ENCODE peak calls at places on chromosomes 7 and 10, in eight cellular contexts. One of them, this sample, is unnamed.

GRCh38 chr7:7265057-7265456 is 82.7 kb downstream of the C1GALT1 start:
- DNase-seq in IMR-90: peak; percentile 1
- DNase-seq in heart left ventricle: no peak
- DNase-seq in HFF-Myc: no peak
- DNase-seq in cardiac fibroblast: peak; percentile 59
- DNase-seq in choroid plexus epithelial cell: peak; percentile 46
- DNase-seq in body of pancreas: no peak
- DNase-seq in cardiac muscle cell: no peak
- DNase-seq in this sample: peak; percentile 62

GRCh38 chr7:4020086-4020485 is 662.0 kb upstream of the FOXK1 start:
- DNase-seq in cardiac fibroblast: no peak
- DNase-seq in body of pancreas: no peak
- DNase-seq in heart left ventricle: no peak
- DNase-seq in HFF-Myc: no peak
- DNase-seq in cardiac muscle cell: no peak
- DNase-seq in IMR-90: no peak
- DNase-seq in choroid plexus epithelial cell: no peak
- DNase-seq in this sample: no peak

GRCh38 chr10:97852277-97852676 is 2.6 kb downstream of the GOLGA7B start:
- DNase-seq in cardiac fibroblast: no peak
- DNase-seq in IMR-90: no peak
- DNase-seq in cardiac muscle cell: no peak
- DNase-seq in body of pancreas: no peak
- DNase-seq in choroid plexus epithelial cell: no peak
- DNase-seq in HFF-Myc: no peak
- DNase-seq in heart left ventricle: no peak
- DNase-seq in this sample: no peak

GRCh38 chr7:137142376-137142775 is 201.2 kb downstream of the PTN start:
- DNase-seq in body of pancreas: no peak
- DNase-seq in IMR-90: peak; percentile 58
- DNase-seq in choroid plexus epithelial cell: no peak
- DNase-seq in cardiac fibroblast: peak; percentile 40
- DNase-seq in cardiac muscle cell: no peak
- DNase-seq in heart left ventricle: no peak
- DNase-seq in HFF-Myc: no peak
- DNase-seq in this sample: peak; percentile 42

GRCh38 chr10:73586583-73586984 is 4.6 kb downstream of the USP54 start:
- DNase-seq in heart left ventricle: no peak
- DNase-seq in cardiac muscle cell: no peak
- DNase-seq in body of pancreas: peak; percentile 54
- DNase-seq in choroid plexus epithelial cell: peak; percentile 88
- DNase-seq in IMR-90: peak; percentile 84
- DNase-seq in cardiac fibroblast: peak; percentile 80
- DNase-seq in HFF-Myc: no peak
- DNase-seq in this sample: peak; percentile 73

GRCh38 chr7:146359181-146359580 is 242.6 kb downstream of the CNTNAP2 start:
- DNase-seq in IMR-90: no peak
- DNase-seq in choroid plexus epithelial cell: peak; percentile 68
- DNase-seq in cardiac muscle cell: no peak
- DNase-seq in cardiac fibroblast: no peak
- DNase-seq in heart left ventricle: no peak
- DNase-seq in HFF-Myc: no peak
- DNase-seq in body of pancreas: no peak
- DNase-seq in this sample: no peak

GRCh38 chr10:13373644-13374043 is 25.6 kb upstream of the SEPHS1 start:
- DNase-seq in choroid plexus epithelial cell: no peak
- DNase-seq in HFF-Myc: no peak
- DNase-seq in IMR-90: no peak
- DNase-seq in heart left ventricle: no peak
- DNase-seq in cardiac muscle cell: no peak
- DNase-seq in cardiac fibroblast: no peak
- DNase-seq in body of pancreas: no peak
- DNase-seq in this sample: no peak

GRCh38 chr10:116043304-116043703 is 229.7 kb downstream of the GFRA1 start:
- DNase-seq in cardiac muscle cell: no peak
- DNase-seq in HFF-Myc: no peak
- DNase-seq in choroid plexus epithelial cell: no peak
- DNase-seq in heart left ventricle: no peak
- DNase-seq in body of pancreas: no peak
- DNase-seq in cardiac fibroblast: no peak
- DNase-seq in IMR-90: no peak
- DNase-seq in this sample: no peak

GRCh38 chr7:10939237-10939910 is 34.3 kb upstream of the PHF14 start:
- DNase-seq in HFF-Myc: no peak
- DNase-seq in heart left ventricle: peak; percentile 10
- DNase-seq in cardiac muscle cell: no peak
- DNase-seq in choroid plexus epithelial cell: peak; percentile 12
- DNase-seq in IMR-90: no peak
- DNase-seq in cardiac fibroblast: no peak
- DNase-seq in body of pancreas: no peak
- DNase-seq in this sample: peak; percentile 2

GRCh38 chr10:119500796-119501195 is 41.7 kb downstream of the RGS10 start:
- DNase-seq in choroid plexus epithelial cell: no peak
- DNase-seq in body of pancreas: no peak
- DNase-seq in cardiac muscle cell: no peak
- DNase-seq in IMR-90: no peak
- DNase-seq in HFF-Myc: no peak
- DNase-seq in cardiac fibroblast: no peak
- DNase-seq in heart left ventricle: no peak
- DNase-seq in this sample: no peak

GRCh38 chr7:81138850-81139249 is 220.0 kb upstream of the SEMA3C start:
- DNase-seq in body of pancreas: no peak
- DNase-seq in heart left ventricle: no peak
- DNase-seq in IMR-90: no peak
- DNase-seq in cardiac muscle cell: no peak
- DNase-seq in cardiac fibroblast: no peak
- DNase-seq in HFF-Myc: no peak
- DNase-seq in choroid plexus epithelial cell: no peak
- DNase-seq in this sample: no peak

GRCh38 chr7:128025380-128025779 is 5.9 kb downstream of the LRRC4 start:
- DNase-seq in IMR-90: peak; percentile 56
- DNase-seq in cardiac muscle cell: no peak
- DNase-seq in body of pancreas: no peak
- DNase-seq in heart left ventricle: no peak
- DNase-seq in cardiac fibroblast: peak; percentile 48
- DNase-seq in choroid plexus epithelial cell: peak; percentile 62
- DNase-seq in HFF-Myc: no peak
- DNase-seq in this sample: peak; percentile 36

GRCh38 chr7:34062826-34063225 is 157.5 kb downstream of the BMPER start:
- DNase-seq in IMR-90: no peak
- DNase-seq in HFF-Myc: no peak
- DNase-seq in heart left ventricle: no peak
- DNase-seq in cardiac fibroblast: no peak
- DNase-seq in choroid plexus epithelial cell: no peak
- DNase-seq in cardiac muscle cell: no peak
- DNase-seq in body of pancreas: no peak
- DNase-seq in this sample: no peak

GRCh38 chr7:70766694-70767093 is 365.2 kb upstream of the GALNT17 start:
- DNase-seq in body of pancreas: no peak
- DNase-seq in cardiac muscle cell: no peak
- DNase-seq in IMR-90: no peak
- DNase-seq in cardiac fibroblast: no peak
- DNase-seq in HFF-Myc: no peak
- DNase-seq in heart left ventricle: no peak
- DNase-seq in choroid plexus epithelial cell: no peak
- DNase-seq in this sample: no peak

GRCh38 chr7:39527951-39528350 is 38.3 kb upstream of the YAE1 start:
- DNase-seq in cardiac fibroblast: peak; percentile 84
- DNase-seq in choroid plexus epithelial cell: peak; percentile 51
- DNase-seq in HFF-Myc: no peak
- DNase-seq in cardiac muscle cell: no peak
- DNase-seq in heart left ventricle: no peak
- DNase-seq in body of pancreas: no peak
- DNase-seq in IMR-90: peak; percentile 10
- DNase-seq in this sample: peak; percentile 67

GRCh38 chr7:45645141-45645969 is 71.2 kb downstream of the ADCY1 start:
- DNase-seq in choroid plexus epithelial cell: no peak
- DNase-seq in IMR-90: no peak
- DNase-seq in cardiac muscle cell: no peak
- DNase-seq in body of pancreas: no peak
- DNase-seq in cardiac fibroblast: no peak
- DNase-seq in HFF-Myc: no peak
- DNase-seq in heart left ventricle: no peak
- DNase-seq in this sample: no peak

GRCh38 chr10:46555713-46556514 is 544 bp downstream of the GPRIN2 start:
- DNase-seq in heart left ventricle: peak; percentile 8
- DNase-seq in IMR-90: no peak
- DNase-seq in HFF-Myc: no peak
- DNase-seq in body of pancreas: peak; percentile 41
- DNase-seq in cardiac fibroblast: no peak
- DNase-seq in cardiac muscle cell: peak; percentile 37
- DNase-seq in choroid plexus epithelial cell: no peak
- DNase-seq in this sample: no peak

GRCh38 chr10:66678521-66678920 is 247.3 kb upstream of the LRRTM3 start:
- DNase-seq in cardiac muscle cell: no peak
- DNase-seq in choroid plexus epithelial cell: peak; percentile 23
- DNase-seq in heart left ventricle: no peak
- DNase-seq in cardiac fibroblast: peak; percentile 82
- DNase-seq in IMR-90: peak; percentile 2
- DNase-seq in body of pancreas: no peak
- DNase-seq in HFF-Myc: no peak
- DNase-seq in this sample: no peak

GRCh38 chr10:129534826-129535225 is 67.8 kb downstream of the MGMT start:
- DNase-seq in body of pancreas: no peak
- DNase-seq in cardiac fibroblast: no peak
- DNase-seq in IMR-90: no peak
- DNase-seq in cardiac muscle cell: no peak
- DNase-seq in HFF-Myc: no peak
- DNase-seq in choroid plexus epithelial cell: no peak
- DNase-seq in heart left ventricle: no peak
- DNase-seq in this sample: no peak

GRCh38 chr7:455110-455928 is 64.3 kb downstream of the PDGFA start:
- DNase-seq in IMR-90: no peak
- DNase-seq in heart left ventricle: peak; percentile 78
- DNase-seq in body of pancreas: peak; percentile 57
- DNase-seq in choroid plexus epithelial cell: no peak
- DNase-seq in cardiac fibroblast: no peak
- DNase-seq in HFF-Myc: no peak
- DNase-seq in cardiac muscle cell: peak; percentile 71
- DNase-seq in this sample: no peak

GRCh38 chr7:130141161-130141857 is 63.9 kb downstream of the TMEM209 start:
- DNase-seq in choroid plexus epithelial cell: peak; percentile 86
- DNase-seq in cardiac muscle cell: peak; percentile 80
- DNase-seq in HFF-Myc: peak; percentile 62
- DNase-seq in body of pancreas: peak; percentile 66
- DNase-seq in cardiac fibroblast: peak; percentile 72
- DNase-seq in IMR-90: peak; percentile 73
- DNase-seq in heart left ventricle: peak; percentile 78
- DNase-seq in this sample: peak; percentile 74

GRCh38 chr7:88885131-88885530 is 89.6 kb upstream of the TEX47 start:
- DNase-seq in IMR-90: no peak
- DNase-seq in body of pancreas: no peak
- DNase-seq in cardiac muscle cell: no peak
- DNase-seq in cardiac fibroblast: no peak
- DNase-seq in heart left ventricle: no peak
- DNase-seq in choroid plexus epithelial cell: no peak
- DNase-seq in HFF-Myc: no peak
- DNase-seq in this sample: no peak

GRCh38 chr7:129401228-129401967 is 32.8 kb upstream of the STRIP2 start:
- DNase-seq in cardiac fibroblast: no peak
- DNase-seq in body of pancreas: no peak
- DNase-seq in choroid plexus epithelial cell: peak; percentile 10
- DNase-seq in heart left ventricle: no peak
- DNase-seq in cardiac muscle cell: no peak
- DNase-seq in HFF-Myc: no peak
- DNase-seq in IMR-90: no peak
- DNase-seq in this sample: no peak

GRCh38 chr10:59312247-59312646 is 50.1 kb downstream of the FAM13C start:
- DNase-seq in body of pancreas: no peak
- DNase-seq in heart left ventricle: no peak
- DNase-seq in cardiac muscle cell: no peak
- DNase-seq in HFF-Myc: no peak
- DNase-seq in choroid plexus epithelial cell: no peak
- DNase-seq in cardiac fibroblast: no peak
- DNase-seq in IMR-90: no peak
- DNase-seq in this sample: no peak

GRCh38 chr10:95260909-95261552 is 29.8 kb downstream of the PDLIM1 start:
- DNase-seq in IMR-90: peak; percentile 62
- DNase-seq in cardiac muscle cell: no peak
- DNase-seq in cardiac fibroblast: peak; percentile 81
- DNase-seq in HFF-Myc: no peak
- DNase-seq in body of pancreas: no peak
- DNase-seq in heart left ventricle: no peak
- DNase-seq in choroid plexus epithelial cell: peak; percentile 51
- DNase-seq in this sample: peak; percentile 64
- TF ChIP-seq CTCF in IMR-90: no peak
- TF ChIP-seq CTCF in cardiac muscle cell: no peak
- TF ChIP-seq CTCF in cardiac fibroblast: no peak
- TF ChIP-seq CTCF in HFF-Myc: no peak
- TF ChIP-seq CTCF in body of pancreas: no peak
- TF ChIP-seq CTCF in heart left ventricle: no peak
- TF ChIP-seq CTCF in choroid plexus epithelial cell: no peak
- TF ChIP-seq CTCF in this sample: no peak

GRCh38 chr10:122022276-122022675 is 33.3 kb downstream of the TACC2 start:
- DNase-seq in choroid plexus epithelial cell: no peak
- DNase-seq in body of pancreas: no peak
- DNase-seq in heart left ventricle: no peak
- DNase-seq in HFF-Myc: no peak
- DNase-seq in cardiac fibroblast: no peak
- DNase-seq in cardiac muscle cell: no peak
- DNase-seq in IMR-90: no peak
- DNase-seq in this sample: no peak
- H3K4me3 ChIP-seq in choroid plexus epithelial cell: no peak overlapping the region
- H3K4me3 ChIP-seq in body of pancreas: no peak overlapping the region
- H3K4me3 ChIP-seq in heart left ventricle: no peak overlapping the region
- H3K4me3 ChIP-seq in HFF-Myc: no peak overlapping the region
- H3K4me3 ChIP-seq in cardiac fibroblast: no peak overlapping the region
- H3K4me3 ChIP-seq in cardiac muscle cell: no peak overlapping the region
- H3K4me3 ChIP-seq in IMR-90: no peak overlapping the region
- H3K4me3 ChIP-seq in this sample: no peak overlapping the region

DNA sequence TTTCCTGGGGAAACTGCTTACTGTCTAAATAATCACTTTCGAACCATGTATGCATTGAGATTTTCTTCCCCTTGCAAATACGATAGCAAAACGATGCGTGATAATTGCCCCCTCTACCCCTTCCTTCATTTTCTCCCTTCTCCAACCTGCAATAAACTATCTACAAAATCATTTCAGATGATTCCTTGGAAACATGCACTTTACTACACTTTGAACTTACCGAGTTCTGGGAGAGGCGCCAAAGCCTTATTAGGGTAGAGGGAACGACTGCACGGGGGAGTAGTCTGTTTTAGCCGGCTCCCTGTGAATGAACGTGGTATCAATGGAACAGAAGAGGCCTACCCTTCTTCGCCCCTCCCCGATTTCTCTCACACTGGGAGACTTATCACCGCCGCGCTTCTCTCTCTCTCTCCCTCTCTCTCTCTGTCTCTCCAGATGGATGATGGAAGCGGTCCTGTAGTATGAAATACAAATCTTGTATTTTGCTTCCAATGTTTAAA is at the start of gene FGFBP3:
- DNase-seq in HFF-Myc: no peak
- DNase-seq in cardiac muscle cell: peak; percentile 91
- DNase-seq in heart left ventricle: peak; percentile 14
- DNase-seq in cardiac fibroblast: peak; percentile 43
- DNase-seq in choroid plexus epithelial cell: peak; percentile 48
- DNase-seq in body of pancreas: peak; percentile 20
- DNase-seq in IMR-90: peak; percentile 45
- DNase-seq in this sample: peak; percentile 44
- TF ChIP-seq CTCF in HFF-Myc: no peak
- TF ChIP-seq CTCF in cardiac muscle cell: no peak
- TF ChIP-seq CTCF in heart left ventricle: no peak
- TF ChIP-seq CTCF in cardiac fibroblast: no peak
- TF ChIP-seq CTCF in choroid plexus epithelial cell: no peak
- TF ChIP-seq CTCF in body of pancreas: no peak
- TF ChIP-seq CTCF in IMR-90: no peak
- TF ChIP-seq CTCF in this sample: no peak

GRCh38 chr7:107726356-107727130 is 17.4 kb upstream of the CBLL1 start:
- DNase-seq in cardiac muscle cell: no peak
- DNase-seq in body of pancreas: no peak
- DNase-seq in HFF-Myc: no peak
- DNase-seq in choroid plexus epithelial cell: no peak
- DNase-seq in cardiac fibroblast: no peak
- DNase-seq in heart left ventricle: no peak
- DNase-seq in IMR-90: no peak
- DNase-seq in this sample: no peak
- H3K4me3 ChIP-seq in cardiac muscle cell: no peak overlapping the region
- H3K4me3 ChIP-seq in body of pancreas: no peak overlapping the region
- H3K4me3 ChIP-seq in HFF-Myc: no peak overlapping the region
- H3K4me3 ChIP-seq in choroid plexus epithelial cell: no peak overlapping the region
- H3K4me3 ChIP-seq in cardiac fibroblast: no peak overlapping the region
- H3K4me3 ChIP-seq in heart left ventricle: no peak overlapping the region
- H3K4me3 ChIP-seq in IMR-90: no peak overlapping the region
- H3K4me3 ChIP-seq in this sample: no peak overlapping the region